ENCODE peak calls at places on chromosomes 11 and 22, in five cellular contexts. H is GM12878, Q is HCT116, U is HepG2, K is H1. I is an unnamed sample.

GRCh38 chr22:40023226-40023925 is 28.6 kb downstream of the FAM83F start:
- DNase-seq in U (no peak), Q (no peak), K (no peak), H (no peak), I (no peak)

GRCh38 chr11:66220566-66220935 is 47.9 kb upstream of the RAB1B start:
- DNase-seq in Q (no peak), H (no peak), K (no peak), U (no peak), I (no peak)

GRCh38 chr11:75262436-75262835 is 21.9 kb downstream of the TPBGL start:
- DNase-seq in K (no peak), H (no peak), Q (no peak), U (no peak), I (no peak)

GRCh38 chr22:31870890-31871289 is 73.4 kb upstream of the YWHAH start:
- DNase-seq in H (no peak), K (no peak), U (no peak), Q (no peak), I (no peak)

GRCh38 chr11:119910650-119911049 is 181.7 kb upstream of the NECTIN1 start:
- DNase-seq in U (no peak), Q (no peak), K (no peak), H (no peak), I (no peak)

GRCh38 chr22:36356708-36357694 is 30.8 kb downstream of the MYH9 start:
- DNase-seq in K (no peak), U (no peak), H (no peak), Q (no peak), I (no peak)

GRCh38 chr22:39818050-39818449 is 75.5 kb downstream of the ENTHD1 start:
- DNase-seq in U (no peak), K (no peak), H (no peak), Q (no peak), I (no peak)

GRCh38 chr22:20624161-20624616 is 116.8 kb downstream of the MED15 start:
- DNase-seq in H (peak), K (no peak), U (no peak), Q (no peak), I (no peak)

GRCh38 chr22:28799834-28800307 is 498 bp downstream of the XBP1 start:
- DNase-seq in K (no peak), Q (no peak), U (no peak), H (no peak), I (no peak)

GRCh38 chr22:20234760-20235452 is 33.2 kb downstream of the RTN4R start:
- DNase-seq in Q (no peak), U (no peak), H (no peak), K (no peak), I (no peak)

GRCh38 chr22:23532756-23533155 is 47.3 kb downstream of the IGLL1 start:
- DNase-seq in U (no peak), H (no peak), Q (no peak), K (no peak), I (no peak)

GRCh38 chr11:13260196-13260962 is 17.2 kb upstream of the BMAL1 start:
- DNase-seq in K (no peak), U (no peak), Q (no peak), H (no peak), I (no peak)

GRCh38 chr11:76215946-76216345 is 9.6 kb upstream of the WNT11 start:
- DNase-seq in K (no peak), H (no peak), U (no peak), Q (no peak), I (no peak)

GRCh38 chr22:39463931-39464390 is 7.1 kb downstream of the MGAT3 start:
- DNase-seq in Q (no peak), H (no peak), U (no peak), K (no peak), I (no peak)

GRCh38 chr22:48422900-48423480 is 1404.7 kb downstream of the BRD1 start:
- DNase-seq in K (no peak), U (no peak), Q (no peak), H (no peak), I (no peak)

GRCh38 chr11:87722756-87723599 is 452.3 kb downstream of the RAB38 start:
- DNase-seq in H (no peak), Q (no peak), K (no peak), U (peak), I (peak)

GRCh38 chr22:19446603-19447387 is 716 bp downstream of the C22orf39 start:
- DNase-seq in U (peak), H (no peak), Q (no peak), K (no peak), I (no peak)

DNA sequence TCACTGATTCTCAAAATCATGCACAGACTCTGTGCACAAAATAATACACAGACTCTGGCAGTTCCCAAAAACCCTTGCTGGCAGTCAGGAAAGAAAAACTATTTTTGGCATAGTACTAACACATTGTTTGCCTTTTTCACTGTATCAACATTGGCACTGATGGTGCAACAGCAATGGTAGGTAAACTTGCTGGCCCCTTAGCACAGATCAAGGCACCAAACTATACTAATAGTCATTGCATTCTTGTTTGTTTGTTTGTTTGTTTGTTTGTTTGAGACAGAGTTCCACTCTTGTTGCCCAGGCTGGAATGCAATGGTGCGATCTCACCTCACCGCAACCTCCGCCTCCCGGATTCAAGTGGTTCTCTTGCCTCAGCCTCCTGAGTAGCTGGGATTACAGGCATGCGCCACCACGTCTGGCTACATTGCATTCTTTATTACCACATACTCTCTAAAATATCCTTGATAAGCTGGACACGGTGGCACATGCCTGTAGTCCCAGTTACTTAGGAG is 81.0 kb upstream of the SLC6A5 start:
- DNase-seq in U (peak), H (no peak), Q (no peak), K (no peak), I (peak)
- TF ChIP-seq JUND in U (no peak), H (no peak), Q (no peak), K (no peak), I (no peak)

GRCh38 chr11:130668751-130669150 is 220.3 kb downstream of the ADAMTS15 start:
- DNase-seq in U (no peak), Q (no peak), K (no peak), H (no peak), I (no peak)
- TF ChIP-seq JUND in U (no peak), Q (no peak), K (no peak), H (no peak), I (no peak)

DNA sequence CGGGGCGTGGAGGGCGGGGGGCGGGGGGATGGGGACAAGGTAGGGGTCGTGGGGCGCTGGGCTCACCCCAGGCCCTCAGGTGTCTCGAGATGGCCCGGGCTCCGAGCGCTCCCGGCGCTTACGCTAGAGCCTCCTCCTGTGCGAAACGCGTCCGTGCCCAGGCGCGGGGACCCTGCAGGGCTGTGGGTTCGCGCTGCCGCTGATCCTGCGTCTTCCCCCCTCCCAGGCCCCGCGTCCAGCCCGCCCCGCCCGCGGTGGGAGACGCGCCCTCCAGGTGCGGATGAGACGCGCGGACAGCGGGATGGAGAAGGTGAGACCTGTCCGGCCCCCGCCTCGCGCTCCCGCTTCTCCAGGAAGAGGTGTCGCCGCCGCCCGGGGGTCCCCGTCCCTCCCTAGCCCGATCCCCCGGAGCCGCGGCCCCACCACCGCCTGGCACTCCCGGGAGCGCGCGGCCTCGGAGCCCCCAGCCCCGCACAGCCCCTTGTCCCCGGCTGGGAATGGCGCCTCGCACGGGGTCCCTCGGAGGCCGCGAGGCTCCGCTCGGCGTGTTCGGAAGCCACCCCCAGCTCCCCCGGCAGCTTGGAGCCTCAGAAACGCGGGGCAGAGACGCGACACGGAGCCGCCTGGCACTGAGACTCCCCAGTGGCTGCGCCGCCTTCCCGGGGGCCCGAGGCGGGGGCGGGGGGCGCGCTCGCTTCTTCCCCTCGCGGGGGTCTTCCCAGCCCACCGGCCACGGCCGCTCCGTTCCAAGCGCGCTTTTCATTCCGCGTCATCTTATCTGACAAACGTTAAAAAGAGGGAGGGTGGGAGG is 27.6 kb upstream of the TOLLIP start:
- DNase-seq in Q (no peak), U (no peak), H (no peak), K (no peak), I (no peak)
- TF ChIP-seq JUND in Q (no peak), U (no peak), H (no peak), K (no peak), I (no peak)

DNA sequence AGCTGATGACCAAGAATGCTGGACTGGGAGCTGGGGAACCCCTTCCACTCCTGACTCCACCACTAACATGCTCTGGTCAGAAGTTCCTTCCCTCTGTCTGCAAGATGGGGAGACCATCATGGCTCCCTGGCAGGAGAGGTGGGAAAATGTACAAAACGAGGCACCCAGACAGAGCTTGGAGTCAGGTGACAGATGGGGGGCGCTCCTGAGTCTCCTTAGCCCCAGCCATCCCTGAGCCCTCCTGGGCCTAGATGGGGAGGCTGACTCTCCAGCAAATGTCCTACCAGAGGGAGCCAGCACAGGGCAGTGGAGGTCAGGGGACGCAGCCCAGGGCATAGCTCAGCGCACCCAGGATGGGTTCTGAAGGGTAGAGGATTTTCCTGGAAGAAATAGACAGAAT is 20.0 kb downstream of the KCNJ4 start:
- DNase-seq in K (no peak), U (no peak), Q (no peak), H (no peak), I (no peak)
- TF ChIP-seq JUND in K (no peak), U (no peak), Q (no peak), H (no peak), I (no peak)

DNA sequence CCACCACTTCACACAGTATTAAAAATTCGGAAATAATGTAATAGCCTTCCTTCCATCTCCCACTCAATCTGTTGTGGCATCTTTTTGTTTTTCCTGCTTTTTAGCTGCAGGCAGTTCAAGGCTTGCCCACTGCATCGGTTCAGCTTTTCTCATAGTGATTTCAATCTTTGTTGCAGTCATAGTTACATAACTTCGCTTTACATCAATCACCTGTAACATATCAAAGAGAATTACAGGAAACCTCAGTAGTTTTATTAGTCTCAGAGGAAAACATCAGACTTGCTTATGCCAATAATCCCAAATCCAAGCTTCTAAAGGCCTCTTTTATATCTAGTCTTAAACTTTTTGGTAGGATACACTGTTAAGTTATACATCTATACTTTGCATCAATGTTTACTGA is 20.5 kb downstream of the CHORDC1 start:
- DNase-seq in U (no peak), Q (no peak), K (no peak), H (no peak), I (no peak)
- TF ChIP-seq JUND in U (no peak), Q (no peak), K (no peak), H (no peak), I (no peak)

DNA sequence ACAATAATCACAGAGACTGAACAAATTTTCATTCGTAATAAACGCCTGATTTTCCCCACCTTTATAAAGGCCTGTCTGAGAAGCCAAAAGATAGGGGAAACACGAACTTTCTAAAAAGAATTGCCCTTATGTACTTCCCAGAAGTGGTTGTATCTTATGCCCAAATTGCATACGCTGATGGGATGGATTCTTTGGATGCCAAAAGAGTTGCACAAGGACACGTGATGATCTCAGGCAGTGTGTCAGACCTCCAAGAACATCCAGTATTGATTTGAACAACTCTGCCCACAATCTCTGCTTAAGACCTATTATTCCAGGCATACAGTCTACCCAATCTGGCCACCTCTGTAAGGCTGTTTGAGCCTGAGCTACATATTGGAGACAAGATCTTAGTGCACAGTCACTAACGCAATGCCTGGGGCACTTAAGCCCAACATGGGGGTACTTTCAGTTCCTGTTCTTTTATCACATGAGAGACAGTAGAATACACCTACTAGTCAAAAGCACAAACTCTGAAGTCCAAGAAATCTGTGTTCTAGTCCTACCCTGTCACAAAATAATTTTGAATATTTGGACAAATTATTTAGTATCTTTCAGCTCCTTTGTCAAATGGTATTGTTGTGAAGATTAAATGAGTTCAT is 38.9 kb downstream of the OR10A6 start:
- DNase-seq in K (no peak), H (no peak), Q (no peak), U (no peak), I (no peak)
- TF ChIP-seq JUND in K (no peak), H (no peak), Q (no peak), U (no peak), I (no peak)

DNA sequence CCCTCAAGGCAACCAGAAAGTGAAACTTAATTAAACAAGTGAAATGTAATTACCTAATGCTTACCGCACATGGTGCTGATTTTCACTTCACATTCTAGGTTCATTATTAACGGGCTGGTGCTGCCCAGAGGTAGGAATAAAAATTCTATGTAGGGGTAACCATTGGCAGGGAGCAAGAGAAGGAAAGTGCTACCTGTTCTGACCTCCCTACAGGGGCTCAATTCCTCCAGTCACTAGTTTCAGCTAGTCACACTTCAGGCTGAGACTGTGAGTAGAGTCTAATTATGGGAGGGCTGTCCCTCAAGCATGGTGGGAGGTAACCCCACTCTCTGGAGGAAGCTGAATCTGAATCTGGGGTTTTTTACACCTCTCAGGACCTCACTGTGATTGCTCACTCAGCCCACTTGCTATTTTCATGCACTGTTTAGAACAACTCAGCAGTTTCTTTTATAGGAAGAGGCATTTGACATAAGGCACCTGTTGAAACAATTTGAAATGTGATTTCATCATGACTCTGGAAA is 75.4 kb downstream of the MAML2 start:
- DNase-seq in H (peak), U (no peak), Q (no peak), K (no peak), I (no peak)
- TF ChIP-seq JUND in H (no peak), U (no peak), Q (no peak), K (no peak), I (no peak)

GRCh38 chr11:78019808-78020207 is 3.3 kb downstream of the KCTD14 start:
- DNase-seq in H (no peak), K (no peak), Q (no peak), U (peak), I (no peak)

GRCh38 chr11:78025378-78025777 is 2.3 kb upstream of the KCTD14 start:
- DNase-seq in U (no peak), H (no peak), Q (no peak), K (no peak), I (no peak)

GRCh38 chr11:78020248-78020647 is 2.8 kb downstream of the KCTD14 start:
- DNase-seq in K (no peak), U (no peak), Q (no peak), H (no peak), I (no peak)

GRCh38 chr11:78023426-78023825 is 350 bp upstream of the KCTD14 start:
- DNase-seq in H (no peak), U (no peak), Q (no peak), K (no peak), I (no peak)

GRCh38 chr11:78022397-78023396 is at the start of gene KCTD14:
- DNase-seq in K (no peak), Q (no peak), U (peak), H (no peak), I (no peak)
- TF ChIP-seq JUND in K (no peak), Q (no peak), U (no peak), H (no peak), I (no peak)

DNA sequence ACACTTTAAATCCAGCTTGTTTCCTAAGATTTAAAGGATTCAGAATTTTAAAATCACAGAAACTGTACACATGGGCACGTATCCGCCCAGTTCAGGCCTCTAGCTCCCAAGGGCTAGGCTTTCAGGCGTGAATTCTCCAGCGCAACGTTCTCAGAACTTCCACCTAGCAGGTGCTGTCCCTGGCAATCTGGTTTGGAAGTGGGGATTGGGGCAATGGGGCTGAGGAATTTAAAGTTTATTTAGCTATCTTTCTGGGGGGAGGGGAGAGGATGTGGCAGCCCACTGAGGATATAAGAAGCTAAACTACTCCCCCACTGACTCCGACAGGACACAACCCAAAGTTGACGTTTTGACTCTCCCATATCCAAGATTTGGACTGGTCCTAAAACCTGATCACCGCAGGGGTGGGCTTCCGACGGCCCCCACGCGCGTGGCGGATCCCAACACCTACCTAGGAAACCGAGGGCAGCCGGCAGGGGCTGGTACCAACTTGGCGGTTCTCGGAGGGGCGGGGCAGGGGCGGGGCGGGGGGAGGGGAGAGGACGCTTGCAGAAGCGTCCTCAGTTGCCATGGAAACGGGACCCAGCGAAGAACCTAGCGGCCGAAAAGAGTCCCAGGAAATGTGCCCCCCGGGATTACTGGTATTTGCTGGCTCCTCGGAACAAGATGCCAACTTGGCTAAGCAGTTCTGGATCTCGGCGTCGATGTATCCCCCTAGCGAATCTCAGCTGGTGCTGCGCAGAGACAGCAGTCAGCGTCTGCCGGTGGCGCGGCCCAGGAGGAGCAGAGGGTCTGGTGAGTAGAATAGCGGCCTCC is at the start of gene HOATZ:
- DNase-seq in Q (no peak), K (peak), U (no peak), H (no peak), I (peak)
- TF ChIP-seq JUND in Q (no peak), K (no peak), U (no peak), H (no peak), I (no peak)

GRCh38 chr22:25758316-25758715 is 16.3 kb downstream of the MYO18B start:
- DNase-seq in U (no peak), Q (no peak), K (no peak), H (no peak), I (no peak)

GRCh38 chr22:25760294-25760693 is 18.3 kb downstream of the MYO18B start:
- DNase-seq in K (no peak), U (peak), H (no peak), Q (no peak), I (no peak)

GRCh38 chr22:25760848-25761595 is 19.0 kb downstream of the MYO18B start:
- DNase-seq in U (no peak), Q (no peak), K (no peak), H (no peak), I (no peak)

GRCh38 chr22:25757686-25758085 is 15.7 kb downstream of the MYO18B start:
- DNase-seq in H (no peak), Q (no peak), K (no peak), U (no peak), I (no peak)

DNA sequence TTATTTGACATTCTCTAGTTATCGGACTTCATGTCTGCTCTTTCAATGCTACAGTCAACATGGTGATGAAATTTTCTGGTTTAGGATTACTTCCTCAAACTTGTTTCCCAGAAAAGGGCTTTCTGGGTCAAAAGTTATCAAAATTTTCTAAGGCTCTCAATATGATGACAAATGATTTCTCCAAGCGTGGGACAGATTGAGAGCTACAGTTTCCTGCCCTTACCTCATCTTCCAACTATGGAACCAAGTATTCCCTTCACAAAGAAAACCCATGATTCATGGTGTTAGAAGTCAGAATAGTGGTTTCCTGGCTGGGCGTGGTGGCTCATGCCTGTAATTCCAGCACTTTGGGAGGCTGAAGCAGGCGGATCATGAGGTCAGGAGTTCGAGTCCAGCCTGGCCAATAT is 17.8 kb downstream of the MYO18B start:
- DNase-seq in K (no peak), Q (no peak), H (no peak), U (peak), I (no peak)
- TF ChIP-seq JUND in K (no peak), Q (no peak), H (no peak), U (no peak), I (no peak)